ENCODE peak calls at places on chromosome 2, in four cellular contexts. S is brain microvascular endothelial cell; G is mesendoderm; V is CD4-positive, alpha-beta memory T cell. L is an unnamed sample.

GRCh38 chr2:74267068-74267467 is 68.7 kb downstream of the MTHFD2 start:
- DNase-seq in S (no peak), V (peak), G (peak), L (no peak)

GRCh38 chr2:72934683-72935610 is 17.6 kb downstream of the EMX1 start:
- DNase-seq in S (no peak), V (no peak), G (peak), L (no peak)

GRCh38 chr2:153871231-153872221 is at the start of gene GALNT13:
- DNase-seq in G (peak), V (no peak), S (no peak), L (no peak)

GRCh38 chr2:240127911-240128607 is 8.0 kb downstream of the COPS9 start:
- DNase-seq in G (no peak), V (no peak), S (no peak), L (peak)

GRCh38 chr2:177753682-177754475 is 318.7 kb downstream of the PDE11A start:
- DNase-seq in V (peak), S (peak), G (peak), L (no peak)

GRCh38 chr2:101387151-101387807 is at the start of gene CREG2:
- DNase-seq in V (no peak), S (peak), G (peak), L (peak)

GRCh38 chr2:240993446-240994160 is 4.8 kb upstream of the SNED1 start:
- DNase-seq in S (no peak), V (no peak), G (no peak), L (peak)

GRCh38 chr2:75920721-75921551 is 210.2 kb upstream of the GCFC2 start:
- DNase-seq in G (no peak), V (no peak), S (no peak), L (no peak)

GRCh38 chr2:241851325-241852115 is 7.2 kb downstream of the PDCD1 start:
- DNase-seq in V (peak), S (no peak), G (no peak), L (peak)

GRCh38 chr2:182814380-182814779 is 52.1 kb downstream of the FRZB start:
- DNase-seq in G (no peak), V (no peak), S (no peak), L (no peak)
- H3K27ac ChIP-seq in G (no peak), V (no peak), S (no peak), L (no peak)

GRCh38 chr2:237557633-237558015 is 8.8 kb upstream of the PRLH start:
- DNase-seq in S (no peak), G (no peak), V (no peak), L (no peak)
- H3K27ac ChIP-seq in S (no peak), G (no peak), V (no peak), L (no peak)

GRCh38 chr2:206836722-206837121 is 71.3 kb downstream of the FASTKD2 start:
- DNase-seq in G (no peak), S (no peak), V (no peak), L (no peak)
- H3K27ac ChIP-seq in G (no peak), S (no peak), V (no peak), L (no peak)

DNA sequence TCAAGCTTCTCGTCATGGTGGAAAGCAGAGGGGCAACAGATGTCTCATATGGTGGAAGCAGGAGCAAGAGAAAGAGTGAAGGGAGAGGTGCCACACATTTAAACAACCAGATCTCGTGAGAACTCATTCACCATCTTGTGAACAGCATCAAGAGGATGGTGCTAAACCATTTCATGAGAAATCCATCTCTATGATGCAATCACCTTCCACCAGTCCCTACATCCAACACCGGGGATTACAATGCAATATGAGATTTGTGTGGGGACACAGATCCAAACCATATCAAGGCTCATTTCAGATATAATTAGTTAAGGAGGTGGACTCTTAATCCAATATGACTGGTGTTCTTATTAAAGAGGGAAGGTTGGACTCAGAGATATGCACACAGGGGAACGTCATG is 272.8 kb downstream of the KCNS3 start:
- DNase-seq in G (no peak), V (no peak), S (no peak), L (no peak)
- H3K27ac ChIP-seq in G (no peak), V (no peak), S (no peak), L (no peak)

GRCh38 chr2:175017618-175018414 is 12.6 kb upstream of the CHN1 start:
- DNase-seq in G (no peak), S (no peak), V (no peak), L (no peak)

GRCh38 chr2:175025233-175025632 is 20.1 kb upstream of the CHN1 start:
- DNase-seq in V (no peak), S (no peak), G (no peak), L (no peak)

GRCh38 chr2:175022923-175023322 is 17.7 kb upstream of the CHN1 start:
- DNase-seq in V (no peak), S (no peak), G (no peak), L (no peak)

GRCh38 chr2:175015340-175015739 is 10.2 kb upstream of the CHN1 start:
- DNase-seq in S (no peak), V (no peak), G (no peak), L (no peak)

GRCh38 chr2:175019566-175020327 is 14.6 kb upstream of the CHN1 start:
- DNase-seq in S (no peak), G (no peak), V (no peak), L (no peak)
- H3K27ac ChIP-seq in S (no peak), G (no peak), V (no peak), L (no peak)

GRCh38 chr2:200540793-200541192 is 14.8 kb downstream of the SGO2 start:
- DNase-seq in S (no peak), G (no peak), V (no peak), L (no peak)
- H3K27ac ChIP-seq in S (no peak), G (no peak), V (no peak), L (no peak)